ENCODE peak calls at places on chromosomes 12 and 14, in nine cellular contexts. L is fibroblast of the aortic adventitia; S is body of pancreas; G is CD8-positive, alpha-beta T cell; R is colonic mucosa; O is mesendoderm; H is HFF-Myc; K is cardiac muscle cell; U is pancreas. B is an unnamed sample.

GRCh38 chr12:121009744-121010143 is 6.5 kb downstream of the C12orf43 start:
- DNase-seq in L (peak; percentile 54), S (peak; percentile 85), G (no peak), R (peak; percentile 68), O (peak; percentile 73), H (no peak), K (peak; percentile 52), U (no peak), B (peak; percentile 33)

GRCh38 chr12:11727133-11727664 is 77.7 kb downstream of the ETV6 start:
- DNase-seq in L (no peak), S (no peak), G (peak; percentile 29), R (no peak), O (no peak), H (no peak), K (no peak), U (no peak), B (no peak)

GRCh38 chr12:24840046-24840800 is 108.7 kb downstream of the BCAT1 start:
- DNase-seq in L (no peak), S (no peak), G (no peak), R (no peak), O (no peak), H (no peak), K (no peak), U (no peak), B (peak; percentile 33)

GRCh38 chr14:54848910-54849309 is 53.7 kb downstream of the GCH1 start:
- DNase-seq in L (no peak), S (no peak), G (no peak), R (no peak), O (peak; percentile 11), H (no peak), K (no peak), U (no peak), B (no peak)

GRCh38 chr12:12194206-12194605 is 72.6 kb downstream of the LRP6 start:
- DNase-seq in L (no peak), S (no peak), G (no peak), R (no peak), O (no peak), H (no peak), K (peak; percentile 39), U (no peak), B (peak; percentile 64)

GRCh38 chr14:49920935-49921334 is 28.1 kb downstream of the ARF6 start:
- DNase-seq in L (no peak), S (no peak), G (no peak), R (peak; percentile 4), O (no peak), H (no peak), K (no peak), U (no peak), B (no peak)

GRCh38 chr14:77007975-77008421 is 20.5 kb downstream of the IRF2BPL start:
- DNase-seq in L (no peak), S (peak; percentile 98), G (no peak), R (peak; percentile 89), O (no peak), H (no peak), K (no peak), U (peak; percentile 99), B (no peak)

GRCh38 chr12:93197067-93197593 is 180.6 kb upstream of the NUDT4 start:
- DNase-seq in L (peak; percentile 88), S (no peak), G (no peak), R (no peak), O (no peak), H (no peak), K (peak; percentile 67), U (no peak), B (no peak)

GRCh38 chr12:112121780-112122565 is 3.4 kb upstream of the TRAFD1 start:
- DNase-seq in L (peak; percentile 91), S (peak; percentile 90), G (no peak), R (peak; percentile 52), O (peak; percentile 48), H (peak; percentile 86), K (peak; percentile 95), U (peak; percentile 90), B (peak; percentile 72)

GRCh38 chr14:94975366-94975765 is 182.0 kb downstream of the DICER1 start:
- DNase-seq in L (no peak), S (no peak), G (no peak), R (no peak), O (no peak), H (no peak), K (no peak), U (no peak), B (no peak)

DNA sequence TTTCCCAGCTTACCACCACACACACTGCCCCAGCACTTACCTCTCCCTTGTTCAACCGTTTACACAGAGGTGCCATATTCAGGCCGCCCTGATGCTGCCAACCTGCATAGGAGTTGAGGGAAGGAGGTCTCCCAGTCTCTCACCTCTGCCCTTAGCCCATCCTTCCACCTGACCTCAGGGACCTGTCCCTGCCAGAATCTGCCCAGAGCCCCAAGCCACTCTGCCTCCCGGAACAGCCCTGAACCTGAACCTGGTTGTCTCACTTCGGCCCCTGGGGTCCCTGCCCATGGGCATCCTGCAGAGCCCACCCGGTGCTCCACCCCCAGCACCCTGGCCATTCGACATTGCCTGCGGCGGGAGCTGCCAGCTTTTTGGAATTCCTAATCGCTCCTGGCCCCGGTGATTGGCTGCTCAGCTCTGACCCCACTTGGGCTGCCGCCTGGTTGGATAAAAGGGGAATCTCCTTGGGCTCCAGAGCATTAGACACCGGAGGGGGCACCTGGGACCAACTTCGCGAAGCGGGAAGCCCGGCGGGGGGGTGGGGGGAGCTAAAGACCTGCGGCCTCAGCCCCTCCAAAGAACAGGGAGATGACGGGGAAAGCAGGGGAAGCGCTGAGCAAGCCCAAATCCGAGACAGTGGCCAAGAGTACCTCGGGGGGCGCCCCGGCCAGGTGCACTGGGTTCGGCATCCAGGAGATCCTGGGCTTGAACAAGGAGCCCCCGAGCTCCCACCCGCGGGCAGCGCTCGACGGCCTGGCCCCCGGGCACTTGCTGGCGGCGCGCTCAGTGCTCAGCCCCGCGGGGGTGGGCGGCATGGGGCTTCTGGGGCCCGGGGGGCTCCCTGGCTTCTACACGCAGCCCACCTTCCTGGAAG is at the start of gene VSX2:
- DNase-seq in L (no peak), S (no peak), G (no peak), R (no peak), O (peak; percentile 50), H (no peak), K (no peak), U (no peak), B (no peak)
- H3K4me3 ChIP-seq in L (no peak within 1 kb of the TSS), S (no peak within 1 kb of the TSS), G (peak within 1 kb of the TSS; percentile 30), R (peak within 1 kb of the TSS; percentile 4), O (no peak within 1 kb of the TSS), H (no peak within 1 kb of the TSS), K (no peak within 1 kb of the TSS), U (peak within 1 kb of the TSS; percentile 28), B (no peak within 1 kb of the TSS)

DNA sequence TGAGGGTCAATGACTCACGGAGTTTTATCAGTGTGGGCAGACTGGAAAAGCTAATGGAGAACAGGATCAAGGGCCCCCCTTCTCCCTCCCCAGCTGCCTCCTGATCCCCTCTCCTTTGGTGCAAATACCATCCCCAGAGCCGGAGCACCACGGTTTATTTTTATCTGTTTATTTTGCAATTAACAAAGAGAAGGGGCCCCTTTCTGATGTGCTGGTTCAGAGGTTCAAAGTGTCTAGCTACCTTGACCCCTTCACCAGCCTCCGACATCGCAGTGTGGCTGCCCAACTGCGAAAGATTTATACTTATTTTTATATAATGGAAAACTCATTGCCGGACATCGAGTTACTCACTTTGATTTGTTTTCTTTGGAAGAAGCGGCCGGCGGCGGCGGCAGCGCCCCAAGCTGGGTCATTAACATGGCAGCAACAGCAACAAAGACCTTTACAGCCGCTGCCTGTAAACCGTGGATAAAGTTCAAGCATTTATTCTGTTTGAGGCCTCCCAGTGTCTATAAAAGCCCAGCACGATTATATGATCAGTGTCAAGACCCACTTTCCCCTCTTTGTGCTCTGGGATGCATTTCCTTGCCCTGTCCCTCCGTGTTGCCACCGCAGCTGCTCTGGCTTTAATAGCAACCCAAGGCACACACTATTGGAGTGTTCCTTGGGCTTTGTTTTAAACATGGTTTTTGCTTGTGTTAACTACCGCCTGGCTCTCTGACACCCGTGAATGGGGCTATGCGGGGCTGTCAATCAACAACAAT is 47.4 kb upstream of the PARP11 start:
- DNase-seq in L (peak; percentile 4), S (no peak), G (no peak), R (no peak), O (no peak), H (no peak), K (no peak), U (no peak), B (peak; percentile 43)
- H3K4me3 ChIP-seq in L (no peak overlapping the region), S (no peak overlapping the region), G (no peak overlapping the region), R (no peak overlapping the region), O (no peak overlapping the region), H (no peak overlapping the region), K (no peak overlapping the region), U (no peak overlapping the region), B (no peak overlapping the region)

GRCh38 chr12:54035561-54036377 is 2.9 kb downstream of the HOXC5 start:
- DNase-seq in L (no peak), S (no peak), G (no peak), R (no peak), O (no peak), H (no peak), K (no peak), U (no peak), B (no peak)

GRCh38 chr12:54032627-54033100 is at the start of gene HOXC5:
- DNase-seq in L (peak; percentile 79), S (peak; percentile 66), G (peak; percentile 59), R (peak; percentile 65), O (peak; percentile 89), H (peak; percentile 41), K (peak; percentile 72), U (peak; percentile 55), B (peak; percentile 92)

GRCh38 chr12:54033106-54033979 is 493 bp downstream of the HOXC5 start:
- DNase-seq in L (peak; percentile 32), S (no peak), G (no peak), R (no peak), O (no peak), H (no peak), K (no peak), U (no peak), B (peak; percentile 67)

GRCh38 chr12:54034784-54035310 is 2.0 kb downstream of the HOXC5 start:
- DNase-seq in L (no peak), S (no peak), G (no peak), R (no peak), O (no peak), H (no peak), K (no peak), U (no peak), B (no peak)

GRCh38 chr12:54033980-54034783 is 1.3 kb downstream of the HOXC5 start:
- DNase-seq in L (no peak), S (no peak), G (no peak), R (no peak), O (no peak), H (no peak), K (no peak), U (no peak), B (peak; percentile 80)
- H3K4me3 ChIP-seq in L (peak overlapping the region; percentile 58), S (no peak overlapping the region), G (peak overlapping the region; percentile 22), R (no peak overlapping the region), O (no peak overlapping the region), H (peak overlapping the region; percentile 34), K (no peak overlapping the region), U (no peak overlapping the region), B (peak overlapping the region; percentile 45)

DNA sequence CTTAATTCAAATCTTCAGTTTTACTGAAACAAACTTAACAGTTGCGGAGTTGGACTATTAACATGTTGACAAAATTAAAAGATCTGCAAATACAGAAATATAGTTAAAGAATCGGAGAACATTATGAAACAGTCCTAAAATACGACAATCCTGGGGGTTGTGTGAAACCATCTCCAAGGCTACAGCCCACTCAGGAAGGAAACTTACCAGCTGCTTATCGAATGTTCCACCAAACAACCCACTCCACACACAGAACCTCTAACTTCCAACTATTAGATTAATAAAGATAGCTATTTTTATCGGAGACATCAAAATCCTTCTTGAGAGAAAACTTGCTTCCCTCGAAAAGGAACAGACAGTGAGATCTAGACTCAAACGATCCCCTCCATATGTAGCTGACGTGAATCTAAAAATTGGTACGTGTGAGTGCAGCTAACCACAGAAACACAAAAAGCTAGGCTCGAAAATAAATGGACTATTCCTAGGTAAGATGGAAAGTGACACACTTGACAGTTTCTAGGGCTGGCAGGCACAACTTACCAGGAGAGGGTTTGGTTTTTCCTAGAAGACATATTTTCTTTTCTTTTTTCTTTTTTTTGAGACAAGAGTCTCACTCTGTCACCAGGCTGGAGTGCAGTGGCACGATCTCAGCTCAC is 12.9 kb downstream of the VPS37B start:
- DNase-seq in L (no peak), S (no peak), G (no peak), R (no peak), O (no peak), H (no peak), K (no peak), U (no peak), B (no peak)
- H3K4me3 ChIP-seq in L (no peak overlapping the region), S (no peak overlapping the region), G (no peak overlapping the region), R (no peak overlapping the region), O (no peak overlapping the region), H (no peak overlapping the region), K (no peak overlapping the region), U (no peak overlapping the region), B (no peak overlapping the region)